ENCODE peak calls at places on chromosomes 2 and 18, in nine cellular contexts. Q is astrocyte of the hippocampus; J is A549; A is heart left ventricle; Z is central memory CD4-positive, alpha-beta T cell; U is GM23248; X is KBM-7; L is stimulated activated CD4-positive, alpha-beta T cell treated with anti-CD3 and anti-CD28 coated beads, Interleukin-2, amount 100 ng/mL, for 48 hours; H is NCI-H510A treated with DMSO at 0.1 percent for 48 hours. P is an unnamed sample.

GRCh38 chr2:176997074-176997791 is 215.4 kb upstream of the HNRNPA3 start:
- DNase-seq in X (no peak), L (peak; percentile 5), U (peak; percentile 96), J (peak; percentile 87), Z (no peak), A (no peak), Q (peak; percentile 78), H (no peak), P (no peak)

GRCh38 chr18:21081425-21081824 is 30.2 kb downstream of the ROCK1 start:
- DNase-seq in U (no peak), H (no peak), Q (no peak), J (no peak), Z (no peak), A (no peak), X (no peak), L (no peak), P (no peak)

GRCh38 chr2:113010088-113010487 is 4.8 kb downstream of the IL36A start:
- DNase-seq in H (no peak), A (no peak), Q (no peak), Z (no peak), X (no peak), U (peak; percentile 39), L (no peak), J (peak; percentile 20), P (no peak)

GRCh38 chr2:54673501-54673998 is 49.9 kb upstream of the EML6 start:
- DNase-seq in Z (peak; percentile 8), J (no peak), L (no peak), Q (no peak), U (peak; percentile 69), H (no peak), A (peak; percentile 92), X (no peak), P (peak; percentile 92)

GRCh38 chr2:44120428-44120827 is 48.2 kb upstream of the PPM1B start:
- DNase-seq in J (no peak), L (peak; percentile 7), U (peak; percentile 95), X (peak; percentile 80), Z (peak; percentile 39), A (no peak), H (no peak), Q (peak; percentile 78), P (no peak)

GRCh38 chr2:172095146-172095904 is 7.4 kb downstream of the DLX2 start:
- DNase-seq in J (peak; percentile 74), A (no peak), H (no peak), L (no peak), X (peak; percentile 80), Z (peak; percentile 83), U (peak; percentile 95), Q (peak; percentile 88), P (peak; percentile 58)

GRCh38 chr2:222928335-222928734 is 67.5 kb downstream of the ACSL3 start:
- DNase-seq in Z (no peak), X (no peak), J (no peak), H (no peak), L (no peak), A (no peak), U (no peak), Q (no peak), P (no peak)

GRCh38 chr2:23669413-23670244 is 257.3 kb downstream of the ATAD2B start:
- DNase-seq in Q (peak; percentile 67), X (no peak), Z (no peak), U (no peak), J (no peak), A (peak; percentile 92), H (peak; percentile 79), L (no peak), P (peak; percentile 91)

GRCh38 chr18:11859903-11860407 is 8.7 kb downstream of the CHMP1B start:
- DNase-seq in Q (peak; percentile 60), Z (no peak), X (no peak), A (no peak), J (peak; percentile 92), U (peak; percentile 83), L (no peak), H (no peak), P (no peak)

GRCh38 chr2:68418419-68418818 is 48.7 kb downstream of the FBXO48 start:
- DNase-seq in X (no peak), U (no peak), Z (no peak), A (no peak), J (no peak), H (no peak), L (no peak), Q (no peak), P (no peak)

GRCh38 chr2:47076586-47077441 is 78.3 kb downstream of the STPG4 start:
- DNase-seq in X (no peak), U (peak; percentile 97), Z (no peak), A (peak; percentile 56), H (no peak), L (no peak), Q (peak; percentile 98), J (peak; percentile 99), P (no peak)

GRCh38 chr2:85886585-85886984 is 2.2 kb downstream of the ST3GAL5 start:
- DNase-seq in L (peak; percentile 50), J (peak; percentile 70), H (no peak), A (peak; percentile 53), Q (peak; percentile 89), Z (no peak), U (peak; percentile 99), X (peak; percentile 79), P (no peak)

GRCh38 chr2:230906471-230907230 is 18.4 kb downstream of the GPR55 start:
- DNase-seq in J (no peak), A (no peak), Z (no peak), Q (no peak), U (no peak), H (no peak), X (no peak), L (no peak), P (no peak)

GRCh38 chr2:41933035-41933429 is 114.8 kb upstream of the PKDCC start:
- DNase-seq in J (no peak), U (no peak), L (no peak), H (no peak), A (no peak), X (no peak), Z (no peak), Q (no peak), P (no peak)

GRCh38 chr2:67797801-67798535 is 264.8 kb downstream of the C1D start:
- DNase-seq in H (peak; percentile 44), U (peak; percentile 46), X (no peak), A (no peak), J (no peak), Q (peak; percentile 55), L (no peak), Z (no peak), P (no peak)

GRCh38 chr2:78908973-78909372 is 116.5 kb upstream of the REG3G start:
- DNase-seq in Q (no peak), L (no peak), A (no peak), Z (no peak), H (no peak), X (no peak), J (no peak), U (no peak), P (no peak)

GRCh38 chr2:45950606-45951005 is 299.1 kb downstream of the PRKCE start:
- DNase-seq in U (no peak), Q (no peak), Z (no peak), J (no peak), X (no peak), A (no peak), L (no peak), H (no peak), P (no peak)

GRCh38 chr2:49108436-49108835 is 45.9 kb downstream of the FSHR start:
- DNase-seq in U (no peak), Q (no peak), H (no peak), L (no peak), A (no peak), J (no peak), X (no peak), Z (no peak), P (no peak)

GRCh38 chr2:30278419-30278818 is 47.1 kb downstream of the LBH start:
- DNase-seq in L (no peak), J (no peak), U (no peak), Z (no peak), Q (no peak), A (no peak), X (no peak), H (no peak), P (no peak)

GRCh38 chr18:9337875-9338274 is 3.3 kb downstream of the TWSG1 start:
- DNase-seq in A (no peak), U (peak; percentile 48), L (no peak), X (peak; percentile 87), J (no peak), Z (no peak), Q (peak; percentile 64), H (no peak), P (no peak)

GRCh38 chr18:13374468-13375301 is 156.1 kb downstream of the LDLRAD4 start:
- DNase-seq in A (no peak), L (no peak), X (no peak), Q (peak; percentile 69), Z (no peak), U (no peak), H (no peak), J (no peak), P (no peak)

GRCh38 chr2:218474527-218474926 is 55.6 kb downstream of the VIL1 start:
- DNase-seq in X (no peak), H (no peak), A (no peak), U (no peak), Q (no peak), Z (no peak), L (no peak), J (no peak), P (no peak)

GRCh38 chr2:165957030-165957675 is 3.6 kb upstream of the TTC21B start:
- DNase-seq in X (no peak), J (no peak), H (peak; percentile 19), A (no peak), L (no peak), Q (no peak), Z (no peak), U (no peak), P (no peak)

GRCh38 chr18:11154983-11155759 is 5.8 kb upstream of the PIEZO2 start:
- DNase-seq in H (no peak), U (peak; percentile 37), L (no peak), X (no peak), J (no peak), A (no peak), Q (no peak), Z (no peak), P (no peak)

GRCh38 chr2:30664761-30665358 is 142.4 kb downstream of the CAPN13 start:
- DNase-seq in H (no peak), U (peak; percentile 97), Z (no peak), L (peak; percentile 2), A (no peak), Q (peak; percentile 95), X (no peak), J (peak; percentile 91), P (no peak)

GRCh38 chr2:168456526-168457176 is 579 bp downstream of the CERS6 start:
- DNase-seq in L (no peak), J (peak; percentile 29), X (peak; percentile 59), A (peak; percentile 54), U (peak; percentile 66), Q (peak; percentile 67), Z (peak; percentile 12), H (peak; percentile 7), P (peak; percentile 55)

GRCh38 chr2:172281648-172282576 is 145.5 kb upstream of the ITGA6 start:
- DNase-seq in J (no peak), L (no peak), Q (peak; percentile 25), A (no peak), U (peak; percentile 84), X (no peak), Z (no peak), H (no peak), P (no peak)

GRCh38 chr2:163265562-163265961 is 427.0 kb upstream of the KCNH7 start:
- DNase-seq in J (no peak), X (no peak), L (no peak), H (no peak), A (no peak), U (no peak), Z (no peak), Q (no peak), P (no peak)

GRCh38 chr2:27683390-27684071 is 19.8 kb downstream of the SLC4A1AP start:
- DNase-seq in J (peak; percentile 95), U (peak; percentile 86), L (peak; percentile 98), Q (peak; percentile 93), X (peak; percentile 96), H (peak; percentile 92), A (peak; percentile 78), Z (peak; percentile 82), P (peak; percentile 57)

GRCh38 chr2:240532032-240532775 is 25.6 kb downstream of the ANKMY1 start:
- DNase-seq in U (peak; percentile 19), Q (no peak), H (no peak), Z (no peak), X (no peak), J (peak; percentile 37), L (no peak), A (no peak), P (no peak)

GRCh38 chr18:35097763-35098162 is 56.5 kb downstream of the MAPRE2 start:
- DNase-seq in U (no peak), X (no peak), A (no peak), Q (no peak), J (no peak), H (no peak), L (no peak), Z (no peak), P (no peak)